ENCODE peak calls at places on chromosomes 1 and 21, in eight cellular contexts. Q is prostate gland, L is upper lobe of left lung, J is spleen, E is HCT116, V is GM23338, M is sigmoid colon, A is breast epithelium. N is an unnamed sample.

GRCh38 chr1:87706198-87706597 is 377.5 kb downstream of the LMO4 start:
- DNase-seq in Q (no peak), L (no peak), J (no peak), E (no peak), V (no peak), M (no peak), A (no peak), N (no peak)

GRCh38 chr1:110341146-110341871 is 2.1 kb downstream of the RBM15 start:
- DNase-seq in Q (no peak), L (no peak), J (peak; percentile 76), E (no peak), V (no peak), M (no peak), A (no peak), N (no peak)

GRCh38 chr21:38544681-38545080 is 46.4 kb upstream of the ERG start:
- DNase-seq in Q (no peak), L (no peak), J (no peak), E (no peak), V (no peak), M (no peak), A (no peak), N (no peak)

GRCh38 chr1:198678901-198679329 is 40.1 kb downstream of the PTPRC start:
- DNase-seq in Q (no peak), L (no peak), J (peak; percentile 81), E (no peak), V (peak; percentile 10), M (no peak), A (no peak), N (no peak)

GRCh38 chr1:225449261-225449660 is 21.4 kb upstream of the LBR start:
- DNase-seq in Q (peak; percentile 56), L (no peak), J (no peak), E (peak; percentile 64), V (no peak), M (peak; percentile 74), A (no peak), N (peak; percentile 58)

GRCh38 chr1:223037845-223038244 is 105.2 kb downstream of the TLR5 start:
- DNase-seq in Q (no peak), L (no peak), J (no peak), E (no peak), V (no peak), M (no peak), A (no peak), N (no peak)

GRCh38 chr1:31658721-31659120 is 14.0 kb upstream of the PEF1 start:
- DNase-seq in Q (no peak), L (no peak), J (peak; percentile 37), E (no peak), V (no peak), M (no peak), A (no peak), N (no peak)

GRCh38 chr1:156608036-156608674 is 6.9 kb upstream of the GPATCH4 start:
- DNase-seq in Q (peak; percentile 62), L (no peak), J (no peak), E (peak; percentile 66), V (peak; percentile 92), M (peak; percentile 80), A (peak; percentile 45), N (peak; percentile 48)

GRCh38 chr21:40689241-40689640 is 157.7 kb downstream of the DSCAM start:
- DNase-seq in Q (no peak), L (no peak), J (no peak), E (no peak), V (no peak), M (no peak), A (no peak), N (no peak)

GRCh38 chr1:213761845-213762407 is 225.8 kb upstream of the PROX1 start:
- DNase-seq in Q (no peak), L (no peak), J (no peak), E (no peak), V (peak; percentile 25), M (no peak), A (no peak), N (no peak)

GRCh38 chr1:231162970-231163830 is 1.3 kb downstream of the TRIM67 start:
- DNase-seq in Q (no peak), L (peak; percentile 83), J (no peak), E (no peak), V (peak; percentile 51), M (no peak), A (no peak), N (no peak)

GRCh38 chr1:219858980-219859379 is 69.4 kb downstream of the SLC30A10 start:
- DNase-seq in Q (no peak), L (no peak), J (no peak), E (no peak), V (no peak), M (no peak), A (no peak), N (no peak)

GRCh38 chr1:153565529-153566374 is at the start of gene S100A2:
- DNase-seq in Q (peak; percentile 46), L (no peak), J (peak; percentile 80), E (peak; percentile 92), V (no peak), M (peak; percentile 84), A (no peak), N (peak; percentile 46)

GRCh38 chr1:205917466-205918248 is 25.6 kb downstream of the SLC26A9 start:
- DNase-seq in Q (no peak), L (no peak), J (peak; percentile 34), E (no peak), V (no peak), M (peak; percentile 11), A (no peak), N (no peak)

GRCh38 chr1:216422821-216423529 is at the start of gene USH2A:
- DNase-seq in Q (no peak), L (no peak), J (no peak), E (no peak), V (peak; percentile 42), M (no peak), A (no peak), N (no peak)

GRCh38 chr1:6095511-6096242 is 50.0 kb downstream of the KCNAB2 start:
- DNase-seq in Q (no peak), L (peak; percentile 73), J (peak; percentile 54), E (no peak), V (no peak), M (peak; percentile 39), A (no peak), N (no peak)

GRCh38 chr1:82806133-82806532 is 1005.4 kb downstream of the ADGRL2 start:
- DNase-seq in Q (no peak), L (no peak), J (no peak), E (no peak), V (no peak), M (no peak), A (no peak), N (no peak)

GRCh38 chr1:224502459-224503160 is 68.0 kb upstream of the WDR26 start:
- DNase-seq in Q (peak; percentile 66), L (no peak), J (no peak), E (no peak), V (peak; percentile 53), M (peak; percentile 72), A (no peak), N (peak; percentile 56)

GRCh38 chr1:201002510-201002909 is 21.0 kb downstream of the KIF21B start:
- DNase-seq in Q (no peak), L (no peak), J (no peak), E (no peak), V (no peak), M (no peak), A (no peak), N (no peak)

GRCh38 chr1:205777994-205778393 is 2.7 kb upstream of the RAB29 start:
- DNase-seq in Q (no peak), L (no peak), J (no peak), E (no peak), V (no peak), M (no peak), A (no peak), N (no peak)

GRCh38 chr1:163095223-163095622 is 26.1 kb downstream of the RGS4 start:
- DNase-seq in Q (no peak), L (no peak), J (no peak), E (no peak), V (no peak), M (no peak), A (no peak), N (no peak)

DNA sequence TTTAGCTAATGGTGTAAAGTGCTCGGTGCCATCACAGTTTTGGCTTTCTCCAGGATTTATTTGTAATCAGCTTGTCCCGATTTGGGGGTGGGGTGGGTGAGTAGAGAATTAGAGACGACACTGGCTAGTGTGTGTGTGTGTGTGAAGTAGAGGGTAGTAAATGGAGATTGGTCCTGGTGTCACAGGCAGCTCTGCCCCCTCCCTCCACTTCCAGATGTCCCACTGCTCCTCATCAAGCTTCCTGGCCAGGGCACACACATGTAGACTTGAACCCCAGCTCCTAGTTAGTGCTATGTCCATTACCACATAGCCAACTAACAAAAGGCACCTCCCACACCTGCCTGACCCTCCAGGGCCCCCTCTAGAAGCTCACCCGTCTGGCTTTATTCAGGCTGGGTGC is 3.2 kb downstream of the TRNP1 start:
- DNase-seq in Q (no peak), L (no peak), J (no peak), E (no peak), V (peak; percentile 16), M (no peak), A (no peak), N (no peak)
- TF ChIP-seq POLR2AphosphoS5 in Q (no peak), L (no peak), J (no peak), E (no peak), V (no peak), M (no peak), A (no peak), N (no peak)

GRCh38 chr1:4615138-4615470 is 39.3 kb upstream of the AJAP1 start:
- DNase-seq in Q (no peak), L (no peak), J (no peak), E (no peak), V (no peak), M (no peak), A (no peak), N (no peak)

GRCh38 chr1:4612991-4613390 is 41.4 kb upstream of the AJAP1 start:
- DNase-seq in Q (no peak), L (no peak), J (no peak), E (no peak), V (no peak), M (no peak), A (no peak), N (no peak)

GRCh38 chr1:4615501-4615900 is 38.9 kb upstream of the AJAP1 start:
- DNase-seq in Q (no peak), L (no peak), J (no peak), E (no peak), V (no peak), M (no peak), A (no peak), N (no peak)

GRCh38 chr1:4613606-4614370 is 40.6 kb upstream of the AJAP1 start:
- DNase-seq in Q (no peak), L (no peak), J (no peak), E (no peak), V (no peak), M (no peak), A (no peak), N (no peak)

GRCh38 chr1:4614371-4615137 is 39.9 kb upstream of the AJAP1 start:
- DNase-seq in Q (no peak), L (no peak), J (no peak), E (no peak), V (no peak), M (no peak), A (no peak), N (no peak)
- TF ChIP-seq POLR2AphosphoS5 in Q (no peak), L (no peak), J (no peak), E (no peak), V (no peak), M (no peak), A (no peak), N (no peak)

GRCh38 chr1:155174334-155175280 is 958 bp downstream of the TRIM46 start:
- DNase-seq in Q (no peak), L (peak; percentile 77), J (peak; percentile 87), E (no peak), V (peak; percentile 87), M (peak; percentile 69), A (peak; percentile 48), N (peak; percentile 24)
- TF ChIP-seq POLR2AphosphoS5 in Q (no peak), L (no peak), J (no peak), E (no peak), V (peak; percentile 56), M (no peak), A (no peak), N (no peak)

GRCh38 chr1:77350012-77350411 is 68.2 kb downstream of the AK5 start:
- DNase-seq in Q (no peak), L (no peak), J (no peak), E (no peak), V (no peak), M (no peak), A (no peak), N (no peak)
- TF ChIP-seq POLR2AphosphoS5 in Q (no peak), L (no peak), J (no peak), E (no peak), V (no peak), M (no peak), A (no peak), N (no peak)